ENCODE peak calls at places on chromosomes 4 and X, in five cellular contexts. P, S, K, L and Q are unnamed samples.

GRCh38 chrX:114365045-114365834 is 218.6 kb upstream of the HTR2C start:
- DNase-seq in K (no peak), S (no peak), L (no peak), P (no peak), Q (no peak)

GRCh38 chr4:174071591-174071990 is 211.9 kb downstream of the FBXO8 start:
- DNase-seq in L (no peak), S (no peak), K (no peak), P (peak; percentile 31), Q (no peak)

GRCh38 chr4:20046179-20046578 is 205.5 kb upstream of the SLIT2 start:
- DNase-seq in P (no peak), S (no peak), L (no peak), K (no peak), Q (no peak)

GRCh38 chrX:136528645-136529315 is 3.2 kb upstream of the VGLL1 start:
- DNase-seq in S (no peak), L (no peak), P (no peak), K (no peak), Q (peak; percentile 40)

GRCh38 chr4:38523524-38524448 is 140.2 kb upstream of the KLF3 start:
- DNase-seq in L (no peak), K (no peak), P (no peak), S (peak; percentile 17), Q (no peak)

GRCh38 chr4:4457803-4458550 is 71.1 kb downstream of the NSG1 start:
- DNase-seq in K (no peak), S (no peak), P (peak; percentile 34), L (no peak), Q (no peak)

GRCh38 chr4:17511950-17512795 is at the start of gene QDPR:
- DNase-seq in K (peak; percentile 81), P (peak; percentile 63), S (peak; percentile 75), L (peak; percentile 61), Q (peak; percentile 56)

GRCh38 chr4:145840162-145840768 is 98.4 kb downstream of the ZNF827 start:
- DNase-seq in L (no peak), P (peak; percentile 70), K (no peak), S (peak; percentile 77), Q (no peak)

GRCh38 chr4:1841886-1842210 is 14.1 kb downstream of the LETM1 start:
- DNase-seq in L (no peak), K (no peak), P (no peak), S (no peak), Q (no peak)

GRCh38 chrX:20309796-20310195 is 43.1 kb upstream of the RPS6KA3 start:
- DNase-seq in K (no peak), L (peak; percentile 2), S (no peak), P (no peak), Q (no peak)

GRCh38 chr4:121338506-121338905 is 42.3 kb downstream of the QRFPR start:
- DNase-seq in P (no peak), L (no peak), K (no peak), S (no peak), Q (no peak)

GRCh38 chr4:80266902-80267380 is 477 bp downstream of the FGF5 start:
- DNase-seq in P (peak; percentile 61), S (peak; percentile 58), L (no peak), K (no peak), Q (no peak)

GRCh38 chr4:1172971-1173757 is 781 bp upstream of the SPON2 start:
- DNase-seq in S (no peak), P (peak; percentile 54), L (no peak), K (no peak), Q (no peak)

GRCh38 chr4:169745291-169745690 is 12.5 kb downstream of the HPF1 start:
- DNase-seq in S (no peak), L (peak; percentile 9), P (peak; percentile 71), K (no peak), Q (no peak)

GRCh38 chr4:144645621-144646522 is at the start of gene HHIP:
- DNase-seq in S (peak; percentile 53), L (no peak), K (no peak), P (peak; percentile 86), Q (no peak)

GRCh38 chr4:107997001-107997788 is 7.5 kb downstream of the HADH start:
- DNase-seq in L (peak; percentile 43), K (peak; percentile 73), S (peak; percentile 16), P (peak; percentile 31), Q (no peak)

GRCh38 chrX:48278958-48279357 is 23.8 kb downstream of the SSX1 start:
- DNase-seq in K (peak; percentile 9), S (no peak), P (no peak), L (no peak), Q (no peak)

GRCh38 chr4:63325140-63325539 is 1084.1 kb downstream of the TECRL start:
- DNase-seq in L (no peak), S (no peak), P (no peak), K (no peak), Q (no peak)

GRCh38 chrX:9538544-9539045 is 73.7 kb downstream of the TBL1X start:
- DNase-seq in P (no peak), S (peak; percentile 83), L (no peak), K (no peak), Q (no peak)

GRCh38 chr4:99394913-99395312 is 40.2 kb downstream of the ADH7 start:
- DNase-seq in K (no peak), L (no peak), S (no peak), P (peak; percentile 47), Q (no peak)

GRCh38 chrX:109475174-109475891 is 6.6 kb downstream of the GUCY2F start:
- DNase-seq in S (peak; percentile 45), L (peak; percentile 4), P (peak; percentile 64), K (peak; percentile 14), Q (peak; percentile 54)

GRCh38 chr4:3442959-3443749 is 1.4 kb downstream of the HGFAC start:
- DNase-seq in S (peak; percentile 44), K (no peak), L (no peak), P (peak; percentile 30), Q (no peak)

GRCh38 chrX:18934708-18935107 is 49.2 kb downstream of the PHKA2 start:
- DNase-seq in S (no peak), L (no peak), P (no peak), K (no peak), Q (no peak)

GRCh38 chr4:56360071-56360470 is 27.2 kb downstream of the AASDH start:
- DNase-seq in L (no peak), P (peak; percentile 13), K (no peak), S (no peak), Q (no peak)

GRCh38 chrX:81377329-81377728 is 175.4 kb downstream of the SH3BGRL start:
- DNase-seq in S (peak; percentile 16), P (peak; percentile 53), K (no peak), L (no peak), Q (no peak)

GRCh38 chr4:1177274-1178141 is 5.1 kb upstream of the SPON2 start:
- DNase-seq in L (no peak), P (no peak), S (no peak), K (peak; percentile 63), Q (no peak)

GRCh38 chrX:126551306-126551705 is 1.3 kb downstream of the DCAF12L1 start:
- DNase-seq in K (no peak), P (no peak), S (no peak), L (no peak), Q (no peak)

GRCh38 chr4:138910914-138911336 is 104.7 kb upstream of the NOCT start:
- DNase-seq in S (no peak), P (peak; percentile 96), K (peak; percentile 79), L (no peak), Q (peak; percentile 5)

GRCh38 chrX:40845331-40845911 is 110.1 kb upstream of the MED14 start:
- DNase-seq in K (peak; percentile 29), P (peak; percentile 94), L (peak; percentile 56), S (no peak), Q (peak; percentile 34)

GRCh38 chrX:94361241-94361640 is 687.2 kb downstream of the FAM133A start:
- DNase-seq in S (no peak), K (no peak), L (no peak), P (no peak), Q (no peak)

GRCh38 chr4:7067147-7067522 is 729 bp downstream of the GRPEL1 start:
- DNase-seq in L (no peak), K (no peak), S (no peak), P (no peak), Q (no peak)

GRCh38 chr4:137283737-137284136 is 248.6 kb downstream of the PCDH18 start:
- DNase-seq in S (no peak), L (peak; percentile 9), K (no peak), P (peak; percentile 57), Q (no peak)

GRCh38 chr4:162232349-162232748 is 68.5 kb upstream of the FSTL5 start:
- DNase-seq in K (no peak), S (no peak), P (no peak), L (no peak), Q (no peak)

GRCh38 chrX:135003876-135004623 is 13.3 kb downstream of the SMIM10 start:
- DNase-seq in K (peak; percentile 88), S (peak; percentile 78), L (peak; percentile 81), P (peak; percentile 92), Q (peak; percentile 92)